ENCODE peak calls at places on chromosomes 4 and X, in six cellular contexts. K, U, G, E, D and A are unnamed samples.
A peak's percentile ranks its signal among the peaks of the same experiment; 100 is the strongest.

GRCh38 chrX:131895002-131895401 is 128.1 kb upstream of the STK26 start:
- DNase-seq in D (no peak), K (no peak), G (no peak), E (no peak), U (no peak), A (no peak)

GRCh38 chrX:20374866-20375530 is 108.3 kb upstream of the RPS6KA3 start:
- DNase-seq in D (peak; percentile 3), E (no peak), G (no peak), K (no peak), U (no peak), A (no peak)

GRCh38 chr4:100926039-100926717 is 408.4 kb upstream of the EMCN start:
- DNase-seq in K (no peak), E (no peak), D (peak; percentile 29), U (no peak), G (no peak), A (no peak)

GRCh38 chr4:113294910-113295309 is 245.5 kb downstream of the ANK2 start:
- DNase-seq in G (no peak), K (no peak), E (no peak), D (no peak), U (no peak), A (no peak)

GRCh38 chr4:156321203-156321602 is 367.5 kb upstream of the CTSO start:
- DNase-seq in E (peak; percentile 64), K (no peak), U (no peak), D (no peak), G (no peak), A (no peak)

GRCh38 chrX:51395807-51396728 is 63.4 kb downstream of the NUDT10 start:
- DNase-seq in G (peak; percentile 22), E (no peak), K (peak; percentile 69), D (peak; percentile 1), U (no peak), A (peak; percentile 58)

GRCh38 chr4:60241886-60242285 is 958.2 kb upstream of the ADGRL3 start:
- DNase-seq in K (no peak), U (no peak), D (no peak), E (no peak), G (no peak), A (no peak)

GRCh38 chr4:7425591-7426468 is 8.9 kb downstream of the PSAPL1 start:
- DNase-seq in U (peak; percentile 23), G (peak; percentile 4), E (no peak), K (peak; percentile 56), D (no peak), A (no peak)

GRCh38 chr4:152310223-152310622 is 225.7 kb downstream of the FBXW7 start:
- DNase-seq in K (no peak), D (peak; percentile 34), E (peak; percentile 34), U (no peak), G (no peak), A (no peak)

GRCh38 chrX:27548624-27549023 is 41.5 kb upstream of the DCAF8L2 start:
- DNase-seq in E (no peak), G (no peak), U (no peak), K (no peak), D (no peak), A (no peak)

GRCh38 chr4:5632571-5632970 is 75.8 kb downstream of the EVC2 start:
- DNase-seq in G (no peak), E (no peak), U (no peak), D (no peak), K (no peak), A (no peak)

GRCh38 chrX:150569155-150569477 is 695 bp downstream of the MTM1 start:
- DNase-seq in E (no peak), G (no peak), U (peak; percentile 34), K (no peak), D (peak; percentile 65), A (no peak)

GRCh38 chr4:138919094-138919936 is 96.3 kb upstream of the NOCT start:
- DNase-seq in D (peak; percentile 25), G (peak; percentile 73), U (peak; percentile 66), E (peak; percentile 65), K (peak; percentile 96), A (peak; percentile 87)

GRCh38 chrX:151977923-151978322 is 3.4 kb upstream of the GABRE start:
- DNase-seq in K (no peak), E (no peak), U (no peak), G (no peak), D (no peak), A (no peak)

GRCh38 chr4:134144337-134144736 is 57.3 kb downstream of the PABPC4L start:
- DNase-seq in G (no peak), E (no peak), K (no peak), U (no peak), D (no peak), A (no peak)

GRCh38 chr4:2828758-2829181 is 14.9 kb upstream of the ADD1 start:
- DNase-seq in U (no peak), E (no peak), G (no peak), D (no peak), K (no peak), A (no peak)

GRCh38 chr4:10099521-10100325 is 16.9 kb downstream of the WDR1 start:
- DNase-seq in K (no peak), E (no peak), U (no peak), D (no peak), G (no peak), A (no peak)

GRCh38 chr4:109815151-109816081 is at the start of gene GAR1:
- DNase-seq in E (peak; percentile 77), K (peak; percentile 97), D (peak; percentile 94), G (peak; percentile 92), U (peak; percentile 92), A (peak; percentile 78)

GRCh38 chrX:15849555-15849954 is 5.1 kb downstream of the AP1S2 start:
- DNase-seq in E (no peak), D (no peak), G (no peak), K (peak; percentile 55), U (no peak), A (no peak)
- TF ChIP-seq CTCF in E (peak; percentile 39), D (no peak), G (no peak), K (peak; percentile 80), U (no peak), A (no peak)

DNA sequence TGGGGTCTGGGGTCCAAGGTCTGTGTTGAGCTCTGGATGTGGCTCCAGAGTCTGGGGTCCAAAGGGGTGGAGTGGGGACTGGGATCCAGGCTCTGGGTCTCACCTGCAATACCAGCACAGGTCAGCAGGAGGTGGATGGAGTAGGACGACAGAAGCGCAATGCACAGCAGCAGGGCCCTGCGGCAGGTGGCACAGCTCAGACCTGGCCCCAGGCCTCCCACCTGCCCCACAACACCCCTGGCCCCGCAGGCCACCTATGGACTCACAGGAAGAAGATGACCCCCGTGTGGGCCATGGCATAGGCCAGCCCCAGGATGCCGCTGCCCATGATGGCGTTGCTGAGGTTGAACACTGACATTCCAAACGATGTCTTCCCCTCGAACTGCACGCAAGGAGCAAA is 3.4 kb downstream of the SLC38A5 start:
- DNase-seq in E (no peak), G (peak; percentile 66), U (no peak), K (peak; percentile 63), D (peak; percentile 32), A (no peak)
- TF ChIP-seq CTCF in E (peak; percentile 13), G (peak; percentile 55), U (no peak), K (peak; percentile 57), D (peak; percentile 38), A (peak; percentile 14)

GRCh38 chrX:69028006-69028760 is 137.1 kb downstream of the PJA1 start:
- DNase-seq in D (peak; percentile 68), E (no peak), U (no peak), G (no peak), K (peak; percentile 30), A (no peak)

GRCh38 chrX:69024931-69025330 is 140.3 kb downstream of the PJA1 start:
- DNase-seq in G (peak; percentile 36), K (peak; percentile 70), E (peak; percentile 15), D (no peak), U (peak; percentile 78), A (no peak)

GRCh38 chrX:69024287-69024686 is 141.0 kb downstream of the PJA1 start:
- DNase-seq in G (no peak), U (no peak), E (no peak), K (peak; percentile 28), D (no peak), A (no peak)

GRCh38 chrX:69027181-69028005 is 137.9 kb downstream of the PJA1 start:
- DNase-seq in G (no peak), K (peak; percentile 17), E (peak; percentile 61), U (peak; percentile 47), D (peak; percentile 46), A (no peak)

DNA sequence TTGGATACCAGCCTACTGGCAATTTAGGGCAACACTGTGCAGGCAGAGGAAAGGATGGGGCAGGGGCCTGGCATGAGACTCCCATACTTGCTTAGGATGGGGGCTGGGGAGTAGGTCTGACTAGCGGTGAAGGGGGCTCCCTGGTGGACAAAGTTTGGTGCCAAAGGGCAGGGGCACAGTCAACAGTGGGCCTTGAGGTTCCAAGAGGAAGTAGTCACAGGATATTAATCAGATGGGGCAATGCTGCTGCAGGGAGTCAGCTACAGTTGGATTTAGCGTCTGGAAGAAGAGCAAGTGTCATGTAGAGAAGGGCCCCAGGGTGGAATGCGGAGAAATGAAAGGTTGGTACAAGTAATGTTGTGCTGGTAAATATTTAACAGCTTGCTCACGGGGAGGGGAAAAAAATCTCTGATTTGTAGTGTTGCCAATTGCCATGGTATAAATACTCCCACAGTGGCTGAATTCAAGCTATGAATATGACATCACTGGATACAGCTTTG is 139.4 kb downstream of the PJA1 start:
- DNase-seq in E (peak; percentile 20), U (no peak), D (no peak), K (peak; percentile 14), G (no peak), A (no peak)
- TF ChIP-seq CTCF in E (no peak), U (no peak), D (no peak), K (no peak), G (no peak), A (no peak)

GRCh38 chr4:146330392-146330791 is 116.1 kb downstream of the REELD1 start:
- DNase-seq in G (no peak), K (no peak), D (no peak), U (no peak), E (no peak), A (no peak)

GRCh38 chr4:146333895-146334262 is 119.5 kb downstream of the REELD1 start:
- DNase-seq in D (no peak), U (no peak), E (no peak), K (no peak), G (no peak), A (no peak)

GRCh38 chr4:146333187-146333894 is 119.0 kb downstream of the REELD1 start:
- DNase-seq in G (no peak), D (peak; percentile 70), U (no peak), K (no peak), E (peak; percentile 26), A (no peak)

GRCh38 chr4:146327859-146328258 is 113.5 kb downstream of the REELD1 start:
- DNase-seq in U (no peak), K (no peak), D (no peak), E (no peak), G (no peak), A (no peak)

DNA sequence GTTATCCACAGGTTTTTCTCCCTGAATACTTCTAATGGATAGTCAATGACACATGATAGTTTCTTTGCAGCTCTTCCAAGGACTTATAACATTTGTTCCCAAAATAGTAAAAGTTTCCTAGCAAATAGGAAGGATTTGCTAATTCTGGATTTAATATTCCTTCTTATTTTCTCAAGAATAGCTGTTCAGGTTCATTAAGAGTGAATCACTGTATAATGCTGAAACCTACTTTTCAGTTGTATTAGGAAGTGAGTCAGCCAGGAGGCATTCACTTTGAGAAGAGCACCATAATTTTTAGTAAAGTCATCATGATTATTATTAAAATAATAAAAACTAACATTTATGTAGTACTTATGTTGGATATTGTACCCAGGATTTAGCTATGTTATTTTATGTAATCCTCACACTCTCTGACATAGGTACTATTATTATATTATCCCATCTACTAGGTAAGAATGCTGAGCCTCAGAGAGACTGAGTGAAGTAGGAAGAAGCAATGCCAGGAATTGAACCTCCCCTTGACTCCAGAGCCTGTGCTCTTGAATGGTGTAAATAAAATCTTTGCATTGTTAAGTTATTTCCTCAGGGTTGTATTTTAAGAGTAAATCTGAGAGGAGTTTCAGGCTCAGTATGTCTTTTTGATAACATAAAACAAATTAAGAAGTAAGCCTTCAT is 114.8 kb downstream of the REELD1 start:
- DNase-seq in G (no peak), U (no peak), K (no peak), D (no peak), E (peak; percentile 38), A (no peak)
- TF ChIP-seq CTCF in G (no peak), U (no peak), K (no peak), D (no peak), E (no peak), A (no peak)